ENCODE peak calls at places on chromosomes 3 and 15, in four cellular contexts. U, Y, Q and N are unnamed samples.

GRCh38 chr3:11914651-11915050 is 68.0 kb upstream of the TAMM41 start:
- DNase-seq in Y (no peak), Q (no peak), U (no peak), N (no peak)

GRCh38 chr3:106296111-106296510 is 427.3 kb upstream of the CBLB start:
- DNase-seq in Q (no peak), Y (no peak), U (no peak), N (no peak)

GRCh38 chr15:56327721-56328502 is 37.3 kb upstream of the TEX9 start:
- DNase-seq in Q (no peak), U (no peak), Y (no peak), N (no peak)

GRCh38 chr3:197021231-197021630 is 8.4 kb downstream of the MELTF start:
- DNase-seq in Y (no peak), Q (no peak), U (no peak), N (no peak)

GRCh38 chr3:69774029-69774428 is 34.8 kb downstream of the MITF start:
- DNase-seq in Y (no peak), Q (no peak), U (no peak), N (no peak)

GRCh38 chr3:182979719-182980191 is 583 bp downstream of the DCUN1D1 start:
- DNase-seq in U (peak), Y (peak), Q (peak), N (no peak)

GRCh38 chr3:73175698-73176097 is 114.2 kb downstream of the EBLN2 start:
- DNase-seq in U (no peak), Q (no peak), Y (no peak), N (no peak)

GRCh38 chr3:185460283-185460682 is 38.6 kb downstream of the TMEM41A start:
- DNase-seq in U (no peak), Y (no peak), Q (no peak), N (no peak)

GRCh38 chr3:70861234-70861633 is 548.8 kb upstream of the MDFIC2 start:
- DNase-seq in U (no peak), Q (no peak), Y (no peak), N (peak)

GRCh38 chr3:98136631-98137030 is 6.1 kb downstream of the OR5H1 start:
- DNase-seq in U (no peak), Q (no peak), Y (no peak), N (no peak)

GRCh38 chr3:15286022-15286421 is 46.4 kb downstream of the SH3BP5 start:
- DNase-seq in U (no peak), Q (no peak), Y (no peak), N (no peak)

GRCh38 chr15:76191539-76192244 is 119.6 kb downstream of the ETFA start:
- DNase-seq in Q (no peak), U (no peak), Y (no peak), N (no peak)

GRCh38 chr3:52244061-52244628 is 1.4 kb upstream of the PPM1M start:
- DNase-seq in Y (no peak), Q (peak), U (peak), N (no peak)

DNA sequence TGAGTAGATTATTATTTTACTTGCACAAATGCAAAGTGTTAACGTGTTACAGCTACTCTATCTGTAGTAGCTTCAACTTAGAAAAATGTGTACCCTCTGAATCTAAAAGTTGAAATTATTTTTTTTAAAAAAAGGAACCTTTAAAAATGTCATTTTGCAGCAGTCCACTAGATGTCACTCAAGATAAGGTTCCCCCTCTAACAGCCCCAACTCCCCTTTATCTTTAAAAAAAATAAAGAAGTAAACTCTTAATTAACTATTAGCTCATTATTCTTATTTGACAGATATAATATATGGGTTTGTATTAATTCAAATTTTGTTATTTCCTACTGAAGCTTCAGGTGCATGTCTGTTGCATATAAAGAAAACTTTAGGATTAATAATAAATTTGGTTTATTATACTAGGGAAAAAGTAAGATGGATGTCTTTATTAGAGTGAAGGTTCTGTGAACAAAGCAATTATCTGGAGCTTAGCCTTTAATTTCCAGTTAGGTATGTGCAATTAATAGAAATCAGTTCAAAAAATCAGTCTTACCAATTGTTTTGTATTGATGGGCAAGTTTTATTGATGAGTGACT is 288.5 kb downstream of the VGLL3 start:
- DNase-seq in U (no peak), Y (no peak), Q (no peak), N (no peak)
- TF ChIP-seq CTCF in U (peak), Y (peak), Q (peak), N (peak)

GRCh38 chr15:64232400-64232799 is 69.6 kb upstream of the PPIB start:
- DNase-seq in U (no peak), Q (no peak), Y (no peak), N (peak)

GRCh38 chr15:64236156-64236555 is 73.3 kb upstream of the PPIB start:
- DNase-seq in U (no peak), Y (no peak), Q (no peak), N (no peak)

GRCh38 chr15:64233299-64233698 is 70.5 kb upstream of the PPIB start:
- DNase-seq in Y (no peak), U (no peak), Q (no peak), N (no peak)

GRCh38 chr15:64235552-64235951 is 72.7 kb upstream of the PPIB start:
- DNase-seq in U (no peak), Q (no peak), Y (no peak), N (no peak)

GRCh38 chr15:64237677-64238076 is 74.9 kb upstream of the PPIB start:
- DNase-seq in Y (no peak), U (no peak), Q (no peak), N (no peak)
- TF ChIP-seq CTCF in Y (no peak), U (no peak), Q (no peak), N (no peak)

GRCh38 chr3:157347577-157348303 is 88.9 kb upstream of the PTX3 start:
- DNase-seq in Q (no peak), U (no peak), Y (peak), N (no peak)
- TF ChIP-seq CTCF in Q (no peak), U (peak), Y (peak), N (peak)

DNA sequence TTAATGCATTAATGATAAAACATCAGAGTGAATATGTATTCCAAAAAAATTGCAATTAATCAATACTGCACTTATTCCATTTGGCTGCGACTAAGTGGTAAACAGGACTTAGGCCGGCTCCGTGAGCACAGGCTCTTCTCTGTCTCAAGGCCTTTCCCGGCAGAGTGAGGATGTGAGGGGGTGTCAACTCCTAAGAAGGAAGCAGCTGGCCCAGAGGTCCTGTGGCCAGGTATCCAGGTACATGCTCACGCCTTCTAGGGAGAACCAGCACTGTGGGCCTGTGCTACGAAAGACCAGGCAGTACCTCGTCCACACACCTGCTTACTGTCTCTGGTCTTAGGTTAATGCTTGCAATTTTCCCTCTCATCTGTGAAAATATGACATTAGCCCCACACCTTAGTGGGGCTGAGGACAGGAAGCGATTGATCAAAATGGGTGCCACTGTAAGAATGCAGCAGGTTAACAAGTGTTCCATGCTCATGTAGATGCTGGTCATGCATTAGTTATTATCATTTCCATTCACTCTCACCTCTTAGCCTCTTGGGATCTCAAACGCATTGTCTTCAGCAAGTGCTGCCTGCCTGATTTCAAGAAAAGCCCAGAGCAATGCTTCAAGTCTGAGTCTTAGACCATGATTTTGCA is 175.3 kb downstream of the ABHD5 start:
- DNase-seq in Y (no peak), Q (no peak), U (no peak), N (no peak)
- TF ChIP-seq CTCF in Y (no peak), Q (no peak), U (no peak), N (no peak)

GRCh38 chr3:49339593-49339946 is 283 bp downstream of the USP4 start:
- DNase-seq in Q (no peak), U (peak), Y (peak), N (no peak)

GRCh38 chr3:49343163-49343562 is 3.3 kb upstream of the USP4 start:
- DNase-seq in Y (no peak), Q (no peak), U (no peak), N (no peak)

GRCh38 chr3:49341996-49342395 is 2.1 kb upstream of the USP4 start:
- DNase-seq in Y (no peak), Q (peak), U (no peak), N (no peak)

DNA sequence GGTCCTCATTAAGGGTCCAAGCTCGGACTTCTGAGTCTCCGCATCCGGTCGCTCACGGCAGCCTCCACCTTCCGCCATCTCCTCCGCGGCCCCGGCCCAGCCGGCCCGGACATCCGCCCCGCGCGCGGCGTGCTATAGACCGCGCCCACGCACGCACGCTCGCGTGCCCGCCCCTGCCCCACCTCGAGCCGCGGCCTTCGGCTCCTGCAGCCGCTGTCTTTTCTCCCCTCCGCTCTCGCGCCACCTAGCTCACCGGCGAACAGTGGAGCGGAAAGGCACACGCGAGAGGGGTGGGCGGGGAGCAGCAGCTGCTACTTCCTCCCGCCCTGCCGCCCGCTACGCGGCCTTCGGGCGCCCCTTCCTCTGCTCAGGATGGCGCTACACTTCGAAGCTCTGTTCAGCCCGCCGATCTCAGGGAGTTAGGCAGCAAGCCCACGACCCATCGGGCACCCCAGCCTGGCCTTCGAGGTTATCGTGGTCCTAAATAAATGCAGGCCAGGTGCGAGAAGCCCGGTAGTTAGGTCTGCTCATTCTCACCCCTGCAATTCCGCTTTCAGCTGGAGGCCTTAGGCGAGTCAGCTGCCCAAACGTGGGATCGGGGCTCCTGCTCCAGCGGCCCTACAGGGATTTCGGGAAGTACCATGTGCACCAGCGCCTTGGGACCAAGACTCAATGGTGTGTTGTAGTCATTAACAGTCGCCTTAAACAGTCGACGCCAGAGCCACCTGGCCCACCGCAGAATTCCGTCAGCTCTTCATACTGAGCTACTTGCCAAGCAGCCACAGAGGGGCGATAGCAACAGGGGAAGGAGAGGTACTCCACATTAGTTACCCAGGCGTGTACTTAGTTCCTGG is at the start of gene USP4:
- DNase-seq in U (peak), Q (peak), Y (peak), N (peak)
- TF ChIP-seq CTCF in U (no peak), Q (no peak), Y (no peak), N (peak)

DNA sequence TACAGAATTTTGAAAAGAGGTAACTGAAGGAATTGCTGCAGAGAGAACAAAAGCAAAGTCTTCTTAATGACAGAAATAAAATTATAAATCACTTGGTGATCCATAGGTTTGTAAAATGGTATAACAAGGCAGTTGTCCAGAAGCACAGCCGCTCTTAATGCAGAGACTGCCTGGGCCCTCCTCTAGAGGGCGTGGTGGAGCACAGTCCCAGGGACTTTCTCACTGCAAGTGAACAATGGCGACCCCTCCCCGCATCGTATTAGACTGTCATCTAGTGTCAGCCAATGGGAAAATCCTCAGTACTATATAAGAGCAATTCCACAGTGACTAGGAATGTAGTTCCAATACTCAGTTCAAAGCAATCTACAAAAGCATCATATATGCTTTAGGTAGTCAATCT is 26.4 kb upstream of the ZBED2 start:
- DNase-seq in Y (peak), U (peak), Q (peak), N (no peak)
- TF ChIP-seq CTCF in Y (peak), U (peak), Q (peak), N (peak)

DNA sequence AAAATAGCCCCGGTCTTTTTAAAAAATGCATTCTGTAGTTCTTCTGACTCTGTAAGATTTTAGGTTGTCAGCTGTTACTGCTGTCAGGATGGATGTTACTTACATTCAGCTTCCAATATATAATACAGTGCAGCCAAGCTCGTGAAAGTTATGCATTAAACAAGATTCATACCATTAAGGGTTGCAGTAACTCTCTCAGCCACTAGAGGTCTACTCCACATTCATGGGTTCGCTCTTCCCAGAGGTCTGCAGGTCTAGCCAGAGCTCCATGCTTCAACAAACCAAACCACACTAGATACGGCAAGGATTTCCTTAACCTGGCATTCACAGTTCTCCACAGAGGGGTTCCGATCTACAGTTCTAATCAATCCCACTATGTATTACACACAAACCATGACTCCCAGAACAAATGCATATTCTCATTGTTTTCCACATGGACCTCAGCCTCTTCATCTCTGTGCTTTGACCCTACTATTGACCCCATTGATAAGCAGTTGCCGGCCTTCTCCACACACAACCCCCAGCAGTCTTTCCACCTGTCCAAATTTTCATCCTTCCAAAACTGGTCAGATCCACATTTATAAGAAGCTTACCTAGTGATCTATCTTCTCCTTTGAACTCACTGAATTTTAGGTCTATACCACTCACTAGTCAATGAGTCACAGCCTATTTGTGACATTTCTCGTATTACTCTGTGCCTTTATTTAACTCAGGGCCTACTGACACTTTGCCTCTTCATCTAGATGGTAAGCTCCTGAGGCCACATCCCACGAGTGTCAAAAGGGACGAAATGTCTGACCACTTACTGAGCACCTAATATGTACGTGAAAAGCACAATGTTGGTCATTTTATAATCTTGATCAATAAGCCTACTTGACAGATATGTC is 33.7 kb downstream of the RORA start:
- DNase-seq in Y (peak), U (no peak), Q (peak), N (no peak)
- TF ChIP-seq CTCF in Y (peak), U (peak), Q (peak), N (peak)